ENCODE peak calls at places on chromosomes 12 and 14, in seven cellular contexts. O is A549, R is Panc1, C is K562, N is GM23338, E is GM12878, W is HCT116. H is an unnamed sample.
A peak's percentile ranks its signal among the peaks of the same experiment; 100 is the strongest.

GRCh38 chr12:11771895-11772502 is 122.5 kb downstream of the ETV6 start:
- DNase-seq in O (no peak), R (no peak), C (no peak), N (no peak), E (no peak), W (no peak), H (no peak)

GRCh38 chr12:103077108-103077773 is 119.8 kb downstream of the ASCL1 start:
- DNase-seq in O (no peak), R (no peak), C (no peak), N (no peak), E (no peak), W (no peak), H (no peak)

GRCh38 chr12:62581288-62582064 is 114.8 kb downstream of the MON2 start:
- DNase-seq in O (peak; percentile 40), R (no peak), C (peak; percentile 19), N (peak; percentile 71), E (no peak), W (peak; percentile 38), H (peak; percentile 13)

GRCh38 chr12:107544947-107545346 is 140.7 kb upstream of the PWP1 start:
- DNase-seq in O (no peak), R (no peak), C (no peak), N (no peak), E (no peak), W (no peak), H (no peak)

GRCh38 chr12:131141483-131141882 is 187.8 kb downstream of the ADGRD1 start:
- DNase-seq in O (no peak), R (no peak), C (no peak), N (no peak), E (no peak), W (no peak), H (no peak)

GRCh38 chr14:72501439-72501838 is 392.5 kb downstream of the DPF3 start:
- DNase-seq in O (no peak), R (no peak), C (no peak), N (no peak), E (no peak), W (no peak), H (no peak)

GRCh38 chr14:97970222-97970621 is 1173.0 kb downstream of the VRK1 start:
- DNase-seq in O (no peak), R (no peak), C (no peak), N (no peak), E (no peak), W (no peak), H (no peak)

GRCh38 chr14:47846008-47846407 is 170.6 kb upstream of the MDGA2 start:
- DNase-seq in O (no peak), R (no peak), C (no peak), N (peak; percentile 14), E (no peak), W (no peak), H (no peak)

GRCh38 chr14:92471919-92472318 is 41.7 kb upstream of the RIN3 start:
- DNase-seq in O (peak; percentile 89), R (no peak), C (no peak), N (peak; percentile 81), E (no peak), W (peak; percentile 62), H (no peak)

GRCh38 chr14:104710071-104710735 is 13.8 kb upstream of the ADSS1 start:
- DNase-seq in O (no peak), R (no peak), C (no peak), N (no peak), E (no peak), W (no peak), H (no peak)

GRCh38 chr12:6047249-6048227 is 76.9 kb downstream of the VWF start:
- DNase-seq in O (no peak), R (no peak), C (no peak), N (no peak), E (no peak), W (no peak), H (no peak)

GRCh38 chr12:122139266-122139665 is 34.8 kb downstream of the IL31 start:
- DNase-seq in O (no peak), R (no peak), C (no peak), N (no peak), E (no peak), W (no peak), H (no peak)

GRCh38 chr14:57957441-57957840 is 91.5 kb upstream of the SLC35F4 start:
- DNase-seq in O (no peak), R (no peak), C (no peak), N (no peak), E (no peak), W (no peak), H (no peak)

GRCh38 chr14:24372701-24373416 is 4.9 kb downstream of the NFATC4 start:
- DNase-seq in O (no peak), R (no peak), C (no peak), N (no peak), E (no peak), W (no peak), H (no peak)

GRCh38 chr14:52049271-52049670 is 19.6 kb downstream of the NID2 start:
- DNase-seq in O (no peak), R (no peak), C (no peak), N (no peak), E (no peak), W (no peak), H (no peak)

GRCh38 chr14:61101803-61102548 is 120.9 kb downstream of the SLC38A6 start:
- DNase-seq in O (no peak), R (no peak), C (no peak), N (peak; percentile 75), E (no peak), W (no peak), H (peak; percentile 62)

GRCh38 chr12:49146406-49146805 is 15.2 kb upstream of the TUBA1B start:
- DNase-seq in O (no peak), R (no peak), C (no peak), N (no peak), E (no peak), W (no peak), H (no peak)

GRCh38 chr12:85190728-85191127 is 89.3 kb upstream of the ALX1 start:
- DNase-seq in O (no peak), R (no peak), C (no peak), N (no peak), E (no peak), W (no peak), H (no peak)

DNA sequence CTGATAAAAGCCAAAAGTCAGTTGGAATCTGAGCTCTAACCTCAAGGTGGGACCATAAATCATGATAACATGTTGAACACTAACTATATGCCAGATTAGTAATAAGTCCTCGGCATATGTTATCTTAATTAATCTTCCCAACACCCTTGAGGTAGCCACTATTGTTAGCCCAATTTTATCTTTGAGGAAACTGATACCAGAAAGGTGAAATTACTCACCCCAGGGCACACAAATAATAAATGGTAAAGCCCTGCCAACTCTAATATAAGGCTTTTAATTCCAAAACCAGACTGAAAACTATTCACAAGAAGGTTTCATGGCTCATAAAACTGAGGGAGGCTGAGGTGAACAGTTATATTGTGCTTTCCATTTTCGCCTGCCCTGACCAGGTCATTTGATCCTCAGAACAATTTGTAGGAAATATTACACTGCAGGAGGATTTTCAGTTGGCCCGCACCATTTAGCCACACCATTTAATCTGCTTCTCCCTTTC is 16.1 kb upstream of the NUAK1 start:
- DNase-seq in O (no peak), R (no peak), C (no peak), N (no peak), E (no peak), W (no peak), H (no peak)
- H3K4me3 ChIP-seq in O (no peak overlapping the region), R (no peak overlapping the region), C (no peak overlapping the region), N (no peak overlapping the region), E (no peak overlapping the region), W (no peak overlapping the region), H (no peak overlapping the region)

DNA sequence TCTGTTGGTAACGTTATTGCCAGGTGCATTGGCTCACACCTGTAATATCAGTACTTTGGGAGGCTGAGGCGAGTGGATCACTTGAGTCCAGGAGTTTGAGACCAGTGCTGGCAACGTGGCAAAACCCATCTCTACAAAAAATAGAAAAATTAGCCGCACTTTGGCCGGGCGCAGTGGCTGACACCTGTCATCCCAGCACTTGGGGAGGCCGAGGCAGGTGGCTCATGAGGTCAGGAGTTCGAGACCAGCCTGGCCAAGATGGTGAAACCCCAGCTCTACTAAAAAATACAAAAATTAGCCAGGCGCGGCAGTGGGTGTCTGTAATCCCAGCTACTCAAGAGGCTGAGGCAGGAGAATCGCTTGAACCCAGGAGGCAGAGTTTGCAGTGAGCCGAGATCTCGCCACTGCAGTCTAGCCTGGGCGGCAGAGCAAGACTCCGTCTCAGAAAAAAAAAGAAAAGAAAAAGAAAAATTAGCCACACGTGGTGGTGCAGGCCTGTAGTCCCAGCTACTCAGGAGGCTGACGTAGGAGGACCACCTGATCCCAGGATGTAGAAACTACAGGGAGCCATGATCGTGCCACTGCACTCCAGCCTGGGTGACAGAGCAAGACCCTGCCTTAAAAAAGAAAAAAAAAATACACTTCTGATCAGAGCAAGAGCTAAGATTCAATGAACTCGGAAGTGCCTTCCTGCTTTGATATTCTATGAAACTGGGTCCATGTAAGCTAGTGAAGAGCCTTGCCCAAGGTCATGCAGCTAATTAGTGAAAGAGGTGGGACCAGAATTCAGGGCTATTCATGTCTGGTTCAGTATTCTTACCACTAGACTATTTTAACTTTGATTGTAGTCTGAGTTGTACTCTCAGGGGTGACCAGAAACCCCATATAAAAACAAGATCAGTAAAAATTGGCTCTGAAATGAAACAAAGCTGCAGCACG is 4.2 kb upstream of the RNASE8 start:
- DNase-seq in O (no peak), R (no peak), C (no peak), N (no peak), E (no peak), W (no peak), H (no peak)
- H3K27ac ChIP-seq in O (no peak overlapping the region), R (no peak overlapping the region), C (no peak overlapping the region), N (no peak overlapping the region), E (no peak overlapping the region), W (no peak overlapping the region), H (no peak overlapping the region)

GRCh38 chr12:4272014-4272975 is 1.3 kb upstream of the CCND2 start:
- DNase-seq in O (no peak), R (no peak), C (peak; percentile 41), N (peak; percentile 94), E (peak; percentile 74), W (no peak), H (peak; percentile 43)
- TF ChIP-seq REST in O (no peak), R (no peak), C (no peak), N (no peak), E (no peak), W (no peak), H (no peak)

GRCh38 chr14:68168460-68169109 is 349.0 kb downstream of the RAD51B start:
- DNase-seq in O (no peak), R (no peak), C (no peak), N (no peak), E (no peak), W (no peak), H (no peak)

GRCh38 chr14:68174446-68174845 is 354.9 kb downstream of the RAD51B start:
- DNase-seq in O (no peak), R (no peak), C (no peak), N (no peak), E (no peak), W (no peak), H (no peak)

GRCh38 chr14:68172664-68173063 is 353.1 kb downstream of the RAD51B start:
- DNase-seq in O (peak; percentile 65), R (no peak), C (no peak), N (no peak), E (peak; percentile 43), W (peak; percentile 34), H (no peak)

GRCh38 chr14:68173227-68173972 is 353.8 kb downstream of the RAD51B start:
- DNase-seq in O (no peak), R (no peak), C (no peak), N (no peak), E (no peak), W (no peak), H (no peak)

DNA sequence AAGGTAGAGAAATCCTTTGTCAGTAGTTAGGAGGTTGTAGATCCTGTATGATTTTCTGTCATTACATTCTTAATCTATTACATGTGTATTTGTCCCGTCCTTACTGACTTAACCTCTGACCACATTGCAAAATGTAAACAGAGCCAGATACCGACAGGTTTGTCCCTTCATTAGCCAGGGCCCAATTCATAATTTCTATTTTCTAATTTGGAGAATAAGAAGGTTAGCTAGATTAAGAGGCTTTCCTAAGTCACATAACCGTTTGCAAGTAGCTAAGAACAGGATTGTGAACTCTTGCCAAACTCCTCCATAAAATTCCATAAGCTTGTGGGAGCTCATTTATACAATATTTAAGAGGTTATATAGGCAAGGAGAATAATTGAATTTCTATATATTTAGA is 352.6 kb downstream of the RAD51B start:
- DNase-seq in O (no peak), R (no peak), C (no peak), N (no peak), E (no peak), W (no peak), H (no peak)
- H3K4me3 ChIP-seq in O (no peak overlapping the region), R (no peak overlapping the region), C (no peak overlapping the region), N (no peak overlapping the region), E (no peak overlapping the region), W (no peak overlapping the region), H (no peak overlapping the region)